ENCODE peak calls at places on chromosome 7, in seven cellular contexts. One of them, this sample, is unnamed.

GRCh38 chr7:20440472-20441105 is 109.9 kb downstream of the ITGB8 start:
- DNase-seq in NCI-H82: peak; percentile 30
- DNase-seq in NCI-H1417 treated with DMSO at 0.1 percent for 48 hours: no peak
- DNase-seq in HuH-7.5: no peak
- DNase-seq in A673: peak; percentile 64
- DNase-seq in AG09319: no peak
- DNase-seq in NCI-H345: no peak
- DNase-seq in this sample: peak; percentile 47

GRCh38 chr7:139087212-139087611 is 22.3 kb downstream of the ZC3HAV1 start:
- DNase-seq in NCI-H82: no peak
- DNase-seq in NCI-H1417 treated with DMSO at 0.1 percent for 48 hours: no peak
- DNase-seq in HuH-7.5: no peak
- DNase-seq in A673: no peak
- DNase-seq in AG09319: no peak
- DNase-seq in NCI-H345: no peak
- DNase-seq in this sample: no peak

GRCh38 chr7:116357776-116358670 is 141.5 kb upstream of the CAV2 start:
- DNase-seq in NCI-H82: no peak
- DNase-seq in NCI-H1417 treated with DMSO at 0.1 percent for 48 hours: no peak
- DNase-seq in HuH-7.5: no peak
- DNase-seq in A673: no peak
- DNase-seq in AG09319: no peak
- DNase-seq in NCI-H345: no peak
- DNase-seq in this sample: no peak

GRCh38 chr7:22576941-22577927 is 77.2 kb upstream of the STEAP1B start:
- DNase-seq in NCI-H82: no peak
- DNase-seq in NCI-H1417 treated with DMSO at 0.1 percent for 48 hours: no peak
- DNase-seq in HuH-7.5: no peak
- DNase-seq in A673: peak; percentile 66
- DNase-seq in AG09319: peak; percentile 96
- DNase-seq in NCI-H345: no peak
- DNase-seq in this sample: peak; percentile 55

GRCh38 chr7:48090095-48090805 is 1.2 kb downstream of the UPP1 start:
- DNase-seq in NCI-H82: no peak
- DNase-seq in NCI-H1417 treated with DMSO at 0.1 percent for 48 hours: no peak
- DNase-seq in HuH-7.5: no peak
- DNase-seq in A673: no peak
- DNase-seq in AG09319: no peak
- DNase-seq in NCI-H345: no peak
- DNase-seq in this sample: no peak

GRCh38 chr7:5282464-5283316 is at the start of gene SLC29A4:
- DNase-seq in NCI-H82: peak; percentile 66
- DNase-seq in NCI-H1417 treated with DMSO at 0.1 percent for 48 hours: no peak
- DNase-seq in HuH-7.5: no peak
- DNase-seq in A673: peak; percentile 72
- DNase-seq in AG09319: peak; percentile 2
- DNase-seq in NCI-H345: peak; percentile 37
- DNase-seq in this sample: peak; percentile 59

GRCh38 chr7:73573276-73573675 is 5.1 kb downstream of the TBL2 start:
- DNase-seq in NCI-H82: no peak
- DNase-seq in NCI-H1417 treated with DMSO at 0.1 percent for 48 hours: no peak
- DNase-seq in HuH-7.5: no peak
- DNase-seq in A673: no peak
- DNase-seq in AG09319: no peak
- DNase-seq in NCI-H345: no peak
- DNase-seq in this sample: no peak

GRCh38 chr7:53690411-53690810 is 655.0 kb downstream of the POM121L12 start:
- DNase-seq in NCI-H82: no peak
- DNase-seq in NCI-H1417 treated with DMSO at 0.1 percent for 48 hours: no peak
- DNase-seq in HuH-7.5: no peak
- DNase-seq in A673: no peak
- DNase-seq in AG09319: no peak
- DNase-seq in NCI-H345: no peak
- DNase-seq in this sample: no peak

GRCh38 chr7:27197137-27198042 is 2.5 kb downstream of the HOXA13 start:
- DNase-seq in NCI-H82: no peak
- DNase-seq in NCI-H1417 treated with DMSO at 0.1 percent for 48 hours: no peak
- DNase-seq in HuH-7.5: no peak
- DNase-seq in A673: no peak
- DNase-seq in AG09319: no peak
- DNase-seq in NCI-H345: no peak
- DNase-seq in this sample: no peak

GRCh38 chr7:71326596-71326995 is 194.7 kb downstream of the GALNT17 start:
- DNase-seq in NCI-H82: no peak
- DNase-seq in NCI-H1417 treated with DMSO at 0.1 percent for 48 hours: no peak
- DNase-seq in HuH-7.5: no peak
- DNase-seq in A673: no peak
- DNase-seq in AG09319: no peak
- DNase-seq in NCI-H345: no peak
- DNase-seq in this sample: no peak

GRCh38 chr7:112411186-112411795 is 39.0 kb upstream of the IFRD1 start:
- DNase-seq in NCI-H82: peak; percentile 59
- DNase-seq in NCI-H1417 treated with DMSO at 0.1 percent for 48 hours: no peak
- DNase-seq in HuH-7.5: no peak
- DNase-seq in A673: peak; percentile 47
- DNase-seq in AG09319: no peak
- DNase-seq in NCI-H345: peak; percentile 26
- DNase-seq in this sample: no peak

GRCh38 chr7:98283127-98283886 is 1.8 kb downstream of the BRI3 start:
- DNase-seq in NCI-H82: no peak
- DNase-seq in NCI-H1417 treated with DMSO at 0.1 percent for 48 hours: no peak
- DNase-seq in HuH-7.5: no peak
- DNase-seq in A673: no peak
- DNase-seq in AG09319: peak; percentile 41
- DNase-seq in NCI-H345: no peak
- DNase-seq in this sample: no peak

GRCh38 chr7:30166841-30167235 is 32.1 kb downstream of the MTURN start:
- DNase-seq in NCI-H82: no peak
- DNase-seq in NCI-H1417 treated with DMSO at 0.1 percent for 48 hours: no peak
- DNase-seq in HuH-7.5: no peak
- DNase-seq in A673: no peak
- DNase-seq in AG09319: no peak
- DNase-seq in NCI-H345: no peak
- DNase-seq in this sample: no peak

GRCh38 chr7:121273467-121274167 is 55.2 kb upstream of the WNT16 start:
- DNase-seq in NCI-H82: no peak
- DNase-seq in NCI-H1417 treated with DMSO at 0.1 percent for 48 hours: no peak
- DNase-seq in HuH-7.5: no peak
- DNase-seq in A673: no peak
- DNase-seq in AG09319: no peak
- DNase-seq in NCI-H345: no peak
- DNase-seq in this sample: no peak

GRCh38 chr7:139329119-139329518 is 12.0 kb upstream of the FMC1 start:
- DNase-seq in NCI-H82: no peak
- DNase-seq in NCI-H1417 treated with DMSO at 0.1 percent for 48 hours: no peak
- DNase-seq in HuH-7.5: no peak
- DNase-seq in A673: no peak
- DNase-seq in AG09319: no peak
- DNase-seq in NCI-H345: no peak
- DNase-seq in this sample: no peak

GRCh38 chr7:18638594-18639452 is 143.3 kb downstream of the HDAC9 start:
- DNase-seq in NCI-H82: no peak
- DNase-seq in NCI-H1417 treated with DMSO at 0.1 percent for 48 hours: no peak
- DNase-seq in HuH-7.5: no peak
- DNase-seq in A673: peak; percentile 27
- DNase-seq in AG09319: peak; percentile 48
- DNase-seq in NCI-H345: no peak
- DNase-seq in this sample: no peak

GRCh38 chr7:43303740-43304241 is 191.3 kb downstream of the HECW1 start:
- DNase-seq in NCI-H82: no peak
- DNase-seq in NCI-H1417 treated with DMSO at 0.1 percent for 48 hours: no peak
- DNase-seq in HuH-7.5: no peak
- DNase-seq in A673: peak; percentile 80
- DNase-seq in AG09319: no peak
- DNase-seq in NCI-H345: no peak
- DNase-seq in this sample: no peak

GRCh38 chr7:119756687-119757086 is 516.3 kb upstream of the KCND2 start:
- DNase-seq in NCI-H82: peak; percentile 33
- DNase-seq in NCI-H1417 treated with DMSO at 0.1 percent for 48 hours: no peak
- DNase-seq in HuH-7.5: no peak
- DNase-seq in A673: no peak
- DNase-seq in AG09319: no peak
- DNase-seq in NCI-H345: no peak
- DNase-seq in this sample: no peak

GRCh38 chr7:106767073-106767472 is 98.0 kb upstream of the PIK3CG start:
- DNase-seq in NCI-H82: no peak
- DNase-seq in NCI-H1417 treated with DMSO at 0.1 percent for 48 hours: no peak
- DNase-seq in HuH-7.5: no peak
- DNase-seq in A673: no peak
- DNase-seq in AG09319: no peak
- DNase-seq in NCI-H345: no peak
- DNase-seq in this sample: no peak

GRCh38 chr7:16929146-16929762 is 47.5 kb upstream of the AGR3 start:
- DNase-seq in NCI-H82: no peak
- DNase-seq in NCI-H1417 treated with DMSO at 0.1 percent for 48 hours: no peak
- DNase-seq in HuH-7.5: no peak
- DNase-seq in A673: no peak
- DNase-seq in AG09319: no peak
- DNase-seq in NCI-H345: no peak
- DNase-seq in this sample: no peak